ENCODE peak calls at places on chromosomes 12 and 14, in five cellular contexts. R, T, Y, N and U are unnamed samples.

GRCh38 chr14:24186831-24187537 is 1.6 kb downstream of the IPO4 start:
- DNase-seq in N (no peak), T (no peak), R (no peak), Y (no peak), U (no peak)

GRCh38 chr14:68785817-68786490 is 6.9 kb downstream of the ZFP36L1 start:
- DNase-seq in R (no peak), Y (peak), N (no peak), T (no peak), U (no peak)

GRCh38 chr14:20489093-20489994 is 16.0 kb upstream of the RNASE10 start:
- DNase-seq in R (no peak), T (no peak), Y (peak), N (no peak), U (no peak)

GRCh38 chr12:52417742-52418141 is 11.6 kb upstream of the KRT82 start:
- DNase-seq in T (no peak), R (no peak), Y (no peak), N (peak), U (no peak)

GRCh38 chr12:124018526-124018925 is 45.5 kb downstream of the ZNF664 start:
- DNase-seq in Y (no peak), T (no peak), N (no peak), R (no peak), U (no peak)

GRCh38 chr14:100192250-100192671 is 32.8 kb upstream of the DEGS2 start:
- DNase-seq in Y (no peak), T (no peak), R (no peak), N (no peak), U (no peak)

GRCh38 chr12:55034218-55034617 is 14.4 kb downstream of the NEUROD4 start:
- DNase-seq in N (no peak), Y (no peak), R (no peak), T (no peak), U (no peak)

GRCh38 chr12:42296503-42297109 is 29.3 kb downstream of the ZCRB1 start:
- DNase-seq in N (no peak), Y (peak), R (no peak), T (no peak), U (no peak)

GRCh38 chr12:104462931-104463339 is 6.2 kb downstream of the CHST11 start:
- DNase-seq in Y (peak), N (no peak), T (no peak), R (no peak), U (no peak)